ENCODE peak calls at places on chromosomes 11 and 22, in five cellular contexts. M is cardiac muscle cell; T is A549; I is HepG2; E is CD8-positive, alpha-beta T cell. A is an unnamed sample.

GRCh38 chr11:73334244-73335203 is 26.4 kb downstream of the ARHGEF17 start:
- DNase-seq in M (peak; percentile 90), T (peak; percentile 51), I (peak; percentile 45), E (no peak), A (no peak)

GRCh38 chr11:12376259-12376971 is 956 bp upstream of the PARVA start:
- DNase-seq in M (peak; percentile 90), T (no peak), I (no peak), E (no peak), A (no peak)

GRCh38 chr11:110173775-110174644 is 80.8 kb downstream of the ZC3H12C start:
- DNase-seq in M (peak; percentile 82), T (peak; percentile 75), I (peak; percentile 67), E (peak; percentile 54), A (peak; percentile 38)

GRCh38 chr22:41968601-41969000 is 642 bp upstream of the SEPTIN3 start:
- DNase-seq in M (peak; percentile 42), T (no peak), I (peak; percentile 52), E (no peak), A (no peak)

GRCh38 chr11:75893202-75893601 is 78.2 kb downstream of the UVRAG start:
- DNase-seq in M (no peak), T (no peak), I (no peak), E (no peak), A (no peak)

GRCh38 chr11:115806056-115806455 is 301.8 kb upstream of the CADM1 start:
- DNase-seq in M (no peak), T (no peak), I (no peak), E (no peak), A (no peak)

GRCh38 chr11:96948066-96948465 is 558.3 kb downstream of the JRKL start:
- DNase-seq in M (no peak), T (no peak), I (no peak), E (no peak), A (no peak)

GRCh38 chr11:68841718-68842426 is at the start of gene CPT1A:
- DNase-seq in M (peak; percentile 83), T (peak; percentile 71), I (no peak), E (peak; percentile 55), A (peak; percentile 56)

GRCh38 chr11:114219559-114220349 is 76.4 kb upstream of the NNMT start:
- DNase-seq in M (peak; percentile 94), T (no peak), I (no peak), E (no peak), A (no peak)

GRCh38 chr11:69652999-69653398 is 12.0 kb downstream of the CCND1 start:
- DNase-seq in M (no peak), T (peak; percentile 54), I (no peak), E (no peak), A (no peak)

GRCh38 chr11:65503923-65504670 is 5.3 kb downstream of the MALAT1 start:
- DNase-seq in M (peak; percentile 80), T (peak; percentile 70), I (no peak), E (no peak), A (no peak)

GRCh38 chr11:70527429-70528045 is 129.2 kb downstream of the CTTN start:
- DNase-seq in M (no peak), T (no peak), I (no peak), E (no peak), A (no peak)

GRCh38 chr22:33873186-33873585 is 47.1 kb downstream of the LARGE1 start:
- DNase-seq in M (no peak), T (no peak), I (no peak), E (no peak), A (no peak)

GRCh38 chr11:67024410-67024809 is 1.5 kb downstream of the SYT12 start:
- DNase-seq in M (no peak), T (no peak), I (no peak), E (peak; percentile 65), A (peak; percentile 43)

DNA sequence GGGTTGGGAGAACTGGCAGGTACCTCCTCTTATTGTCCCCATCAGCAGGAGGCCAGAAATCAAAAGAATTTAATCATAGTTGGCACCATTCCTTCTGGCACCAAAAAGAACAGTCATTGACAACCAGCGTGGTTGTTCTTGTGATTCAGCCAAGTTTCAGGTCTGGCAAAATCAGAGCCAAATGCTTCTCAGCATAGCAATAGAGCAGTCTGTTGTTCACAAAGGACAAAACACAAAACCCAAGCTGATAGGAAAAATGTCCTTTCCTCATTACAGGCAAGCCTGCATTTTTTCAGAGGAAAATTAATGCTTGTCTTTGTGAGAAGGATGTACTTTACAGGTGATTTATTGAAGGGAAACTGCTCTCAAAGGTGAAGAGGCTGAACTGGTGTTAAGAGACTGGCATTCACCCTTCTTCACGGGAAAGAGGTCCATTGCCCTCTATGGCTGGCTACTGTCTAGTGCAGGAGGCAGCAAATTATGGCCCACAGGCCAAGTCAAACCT is 241.8 kb upstream of the ARHGAP42 start:
- DNase-seq in M (peak; percentile 8), T (no peak), I (no peak), E (no peak), A (no peak)
- TF ChIP-seq CTCF in M (no peak), T (no peak), I (no peak), E (no peak), A (no peak)

GRCh38 chr11:9758676-9759518 is 95.0 kb downstream of the SWAP70 start:
- DNase-seq in M (peak; percentile 90), T (peak; percentile 77), I (peak; percentile 53), E (peak; percentile 30), A (no peak)
- TF ChIP-seq CTCF in M (peak; percentile 36), T (no peak), I (peak; percentile 67), E (no peak), A (no peak)

GRCh38 chr11:79160786-79161403 is 279.9 kb downstream of the TENM4 start:
- DNase-seq in M (peak; percentile 71), T (no peak), I (no peak), E (no peak), A (no peak)
- TF ChIP-seq CTCF in M (peak; percentile 78), T (no peak), I (no peak), E (no peak), A (no peak)

GRCh38 chr22:49917997-49918910 is at the start of the genes ALG12 and CRELD2:
- DNase-seq in M (peak; percentile 99), T (peak; percentile 94), I (peak; percentile 91), E (peak; percentile 96), A (peak; percentile 94)
- TF ChIP-seq CTCF in M (no peak), T (no peak), I (peak; percentile 26), E (no peak), A (no peak)

DNA sequence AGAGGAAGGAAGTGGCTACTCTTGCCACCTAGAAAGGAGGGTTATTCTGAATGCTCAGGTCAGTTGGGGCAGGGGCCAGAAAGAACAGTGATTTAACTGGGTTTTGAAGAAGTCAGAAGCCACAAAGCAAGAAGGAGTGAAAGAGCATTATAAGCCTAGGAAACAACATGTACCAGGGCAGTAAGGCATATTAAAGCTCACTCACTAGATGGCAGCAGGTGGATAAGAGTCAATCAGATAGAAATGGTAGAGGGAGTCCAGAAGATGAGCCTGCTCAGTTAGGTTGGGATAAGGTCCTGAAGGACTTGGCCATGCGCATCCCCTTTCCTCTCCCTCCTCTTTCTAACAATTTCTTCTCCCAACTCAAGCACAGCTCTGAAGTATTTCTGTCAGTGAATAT is 22.0 kb upstream of the PATE1 start:
- DNase-seq in M (peak; percentile 65), T (peak; percentile 30), I (peak; percentile 22), E (no peak), A (no peak)
- TF ChIP-seq CTCF in M (peak; percentile 52), T (peak; percentile 8), I (peak; percentile 42), E (no peak), A (no peak)

GRCh38 chr22:49616356-49617231 is 211.1 kb downstream of the BRD1 start:
- DNase-seq in M (no peak), T (no peak), I (no peak), E (no peak), A (no peak)

GRCh38 chr22:49614966-49615965 is 212.4 kb downstream of the BRD1 start:
- DNase-seq in M (no peak), T (no peak), I (no peak), E (no peak), A (no peak)

GRCh38 chr22:49613871-49614270 is 213.8 kb downstream of the BRD1 start:
- DNase-seq in M (no peak), T (no peak), I (no peak), E (no peak), A (no peak)

GRCh38 chr22:49609207-49609876 is 218.3 kb downstream of the BRD1 start:
- DNase-seq in M (no peak), T (no peak), I (no peak), E (no peak), A (no peak)

DNA sequence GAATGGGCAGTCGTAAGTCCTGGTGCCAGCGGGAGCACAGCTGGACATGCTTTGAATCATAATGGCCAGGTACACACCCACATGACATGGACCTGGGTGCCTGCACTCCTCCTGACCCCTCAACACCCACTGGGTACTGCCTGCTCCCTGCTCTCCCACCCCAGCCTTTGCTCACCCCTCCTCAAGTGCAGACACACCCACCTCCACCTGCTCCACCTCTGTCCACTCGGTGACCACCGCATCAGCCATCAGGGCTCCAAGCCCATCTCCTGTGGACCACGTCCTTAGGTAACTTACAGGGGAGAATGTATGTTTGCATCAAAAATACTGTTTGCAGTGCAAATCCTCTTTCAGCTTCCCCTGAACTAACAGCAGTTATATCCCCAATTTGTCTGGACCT is 214.6 kb downstream of the BRD1 start:
- DNase-seq in M (no peak), T (no peak), I (no peak), E (no peak), A (no peak)
- TF ChIP-seq CTCF in M (no peak), T (no peak), I (no peak), E (no peak), A (no peak)

DNA sequence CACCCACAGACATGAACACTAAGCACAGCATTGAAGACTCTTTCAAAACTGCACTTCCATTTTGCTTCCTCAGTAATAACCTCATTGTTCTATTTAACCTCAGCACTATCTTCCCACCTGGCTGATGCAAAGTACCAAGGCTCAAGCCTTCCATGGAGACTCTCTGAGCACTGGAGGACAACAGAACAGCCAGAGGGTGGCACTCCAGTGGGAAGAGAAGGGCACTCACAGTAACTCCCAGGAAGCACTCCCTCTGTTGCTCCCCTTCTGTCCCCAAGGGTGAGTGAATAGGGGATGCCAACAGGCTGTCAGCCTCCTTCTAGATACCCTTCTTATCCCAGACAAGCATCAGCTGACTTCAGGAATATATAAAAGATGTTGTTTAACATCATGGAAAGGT is 3.5 kb downstream of the ME3 start:
- DNase-seq in M (no peak), T (peak; percentile 44), I (no peak), E (no peak), A (no peak)
- TF ChIP-seq CTCF in M (no peak), T (no peak), I (no peak), E (no peak), A (no peak)

GRCh38 chr22:17119481-17120202 is 1.5 kb downstream of the TMEM121B start:
- DNase-seq in M (peak; percentile 38), T (peak; percentile 59), I (no peak), E (no peak), A (no peak)
- TF ChIP-seq CTCF in M (peak; percentile 37), T (peak; percentile 10), I (peak; percentile 52), E (no peak), A (no peak)

GRCh38 chr11:35144103-35144741 is 5.3 kb downstream of the CD44 start:
- DNase-seq in M (peak; percentile 66), T (no peak), I (no peak), E (peak; percentile 77), A (peak; percentile 62)
- TF ChIP-seq CTCF in M (no peak), T (no peak), I (no peak), E (no peak), A (no peak)

GRCh38 chr11:22302368-22302767 is 35.8 kb upstream of the SLC17A6 start:
- DNase-seq in M (no peak), T (no peak), I (no peak), E (no peak), A (no peak)

GRCh38 chr11:22304337-22304961 is 33.7 kb upstream of the SLC17A6 start:
- DNase-seq in M (peak; percentile 50), T (peak; percentile 52), I (peak; percentile 12), E (no peak), A (no peak)
- TF ChIP-seq CTCF in M (peak; percentile 56), T (peak; percentile 69), I (peak; percentile 59), E (peak; percentile 75), A (peak; percentile 71)

A was measured in CD4-positive, alpha-beta T cell.